ENCODE peak calls at places on chromosomes 11 and 22, in eight cellular contexts. One of them, this sample, is unnamed.

GRCh38 chr22:22789233-22789921 is 98.2 kb upstream of the IGLL5 start:
- DNase-seq in right lobe of liver: no peak
- DNase-seq in transverse colon: no peak
- DNase-seq in breast epithelium: no peak
- DNase-seq in adrenal gland: peak; percentile 24
- DNase-seq in IMR-90: no peak
- DNase-seq in stomach: no peak
- DNase-seq in sigmoid colon: no peak
- DNase-seq in this sample: no peak

GRCh38 chr22:44159811-44160210 is 20.9 kb upstream of the PARVG start:
- DNase-seq in right lobe of liver: no peak
- DNase-seq in transverse colon: no peak
- DNase-seq in breast epithelium: no peak
- DNase-seq in adrenal gland: no peak
- DNase-seq in IMR-90: no peak
- DNase-seq in stomach: no peak
- DNase-seq in sigmoid colon: no peak
- DNase-seq in this sample: no peak

GRCh38 chr22:30368420-30368819 is 11.6 kb downstream of the CCDC157 start:
- DNase-seq in right lobe of liver: no peak
- DNase-seq in transverse colon: no peak
- DNase-seq in breast epithelium: no peak
- DNase-seq in adrenal gland: no peak
- DNase-seq in IMR-90: peak; percentile 5
- DNase-seq in stomach: no peak
- DNase-seq in sigmoid colon: no peak
- DNase-seq in this sample: no peak

GRCh38 chr11:60182546-60183330 is at the start of gene MS4A6A:
- DNase-seq in right lobe of liver: no peak
- DNase-seq in transverse colon: no peak
- DNase-seq in breast epithelium: no peak
- DNase-seq in adrenal gland: no peak
- DNase-seq in IMR-90: no peak
- DNase-seq in stomach: no peak
- DNase-seq in sigmoid colon: no peak
- DNase-seq in this sample: no peak

GRCh38 chr22:39618996-39619530 is 48.5 kb downstream of the CACNA1I start:
- DNase-seq in right lobe of liver: no peak
- DNase-seq in transverse colon: no peak
- DNase-seq in breast epithelium: no peak
- DNase-seq in adrenal gland: no peak
- DNase-seq in IMR-90: no peak
- DNase-seq in stomach: no peak
- DNase-seq in sigmoid colon: no peak
- DNase-seq in this sample: no peak

GRCh38 chr11:67463680-67464410 is 5.2 kb downstream of the TMEM134 start:
- DNase-seq in right lobe of liver: peak; percentile 86
- DNase-seq in transverse colon: peak; percentile 69
- DNase-seq in breast epithelium: peak; percentile 90
- DNase-seq in adrenal gland: peak; percentile 98
- DNase-seq in IMR-90: no peak
- DNase-seq in stomach: peak; percentile 54
- DNase-seq in sigmoid colon: peak; percentile 90
- DNase-seq in this sample: no peak

GRCh38 chr11:6201486-6201885 is 2.5 kb downstream of the OR52W1 start:
- DNase-seq in right lobe of liver: no peak
- DNase-seq in transverse colon: no peak
- DNase-seq in breast epithelium: no peak
- DNase-seq in adrenal gland: no peak
- DNase-seq in IMR-90: peak; percentile 25
- DNase-seq in stomach: no peak
- DNase-seq in sigmoid colon: no peak
- DNase-seq in this sample: no peak

GRCh38 chr22:48555606-48556005 is 1272.1 kb downstream of the BRD1 start:
- DNase-seq in right lobe of liver: no peak
- DNase-seq in transverse colon: no peak
- DNase-seq in breast epithelium: no peak
- DNase-seq in adrenal gland: no peak
- DNase-seq in IMR-90: no peak
- DNase-seq in stomach: no peak
- DNase-seq in sigmoid colon: no peak
- DNase-seq in this sample: no peak

GRCh38 chr11:124865181-124865901 is at the start of gene ROBO3:
- DNase-seq in right lobe of liver: no peak
- DNase-seq in transverse colon: no peak
- DNase-seq in breast epithelium: no peak
- DNase-seq in adrenal gland: no peak
- DNase-seq in IMR-90: no peak
- DNase-seq in stomach: no peak
- DNase-seq in sigmoid colon: peak; percentile 56
- DNase-seq in this sample: no peak

GRCh38 chr11:116576523-116576922 is 196.3 kb downstream of the BUD13 start:
- DNase-seq in right lobe of liver: no peak
- DNase-seq in transverse colon: no peak
- DNase-seq in breast epithelium: no peak
- DNase-seq in adrenal gland: no peak
- DNase-seq in IMR-90: no peak
- DNase-seq in stomach: no peak
- DNase-seq in sigmoid colon: no peak
- DNase-seq in this sample: no peak

GRCh38 chr11:10506013-10506370 is 35.0 kb downstream of the RNF141 start:
- DNase-seq in right lobe of liver: no peak
- DNase-seq in transverse colon: no peak
- DNase-seq in breast epithelium: no peak
- DNase-seq in adrenal gland: no peak
- DNase-seq in IMR-90: no peak
- DNase-seq in stomach: no peak
- DNase-seq in sigmoid colon: no peak
- DNase-seq in this sample: no peak

GRCh38 chr11:121931748-121932352 is 184.2 kb downstream of the BLID start:
- DNase-seq in right lobe of liver: no peak
- DNase-seq in transverse colon: no peak
- DNase-seq in breast epithelium: no peak
- DNase-seq in adrenal gland: no peak
- DNase-seq in IMR-90: peak; percentile 7
- DNase-seq in stomach: no peak
- DNase-seq in sigmoid colon: no peak
- DNase-seq in this sample: no peak

GRCh38 chr22:30221121-30221992 is 25.2 kb downstream of the LIF start:
- DNase-seq in right lobe of liver: no peak
- DNase-seq in transverse colon: peak; percentile 46
- DNase-seq in breast epithelium: no peak
- DNase-seq in adrenal gland: no peak
- DNase-seq in IMR-90: no peak
- DNase-seq in stomach: no peak
- DNase-seq in sigmoid colon: no peak
- DNase-seq in this sample: no peak

GRCh38 chr22:23893446-23893956 is 682 bp upstream of the MIF start:
- DNase-seq in right lobe of liver: no peak
- DNase-seq in transverse colon: no peak
- DNase-seq in breast epithelium: no peak
- DNase-seq in adrenal gland: no peak
- DNase-seq in IMR-90: no peak
- DNase-seq in stomach: no peak
- DNase-seq in sigmoid colon: peak; percentile 46
- DNase-seq in this sample: no peak

GRCh38 chr11:119501777-119502405 is 78.9 kb upstream of the THY1 start:
- DNase-seq in right lobe of liver: no peak
- DNase-seq in transverse colon: no peak
- DNase-seq in breast epithelium: no peak
- DNase-seq in adrenal gland: no peak
- DNase-seq in IMR-90: no peak
- DNase-seq in stomach: no peak
- DNase-seq in sigmoid colon: no peak
- DNase-seq in this sample: no peak

GRCh38 chr11:128453444-128454336 is 133.7 kb downstream of the ETS1 start:
- DNase-seq in right lobe of liver: peak; percentile 68
- DNase-seq in transverse colon: peak; percentile 62
- DNase-seq in breast epithelium: peak; percentile 58
- DNase-seq in adrenal gland: peak; percentile 51
- DNase-seq in IMR-90: peak; percentile 99
- DNase-seq in stomach: peak; percentile 59
- DNase-seq in sigmoid colon: peak; percentile 91
- DNase-seq in this sample: peak; percentile 85

GRCh38 chr22:43921361-43921760 is 2.2 kb upstream of the PNPLA3 start:
- DNase-seq in right lobe of liver: no peak
- DNase-seq in transverse colon: no peak
- DNase-seq in breast epithelium: no peak
- DNase-seq in adrenal gland: peak; percentile 82
- DNase-seq in IMR-90: peak; percentile 77
- DNase-seq in stomach: no peak
- DNase-seq in sigmoid colon: no peak
- DNase-seq in this sample: no peak

GRCh38 chr11:77096591-77097019 is 6.0 kb upstream of the OMP start:
- DNase-seq in right lobe of liver: peak; percentile 67
- DNase-seq in transverse colon: peak; percentile 56
- DNase-seq in breast epithelium: no peak
- DNase-seq in adrenal gland: no peak
- DNase-seq in IMR-90: no peak
- DNase-seq in stomach: no peak
- DNase-seq in sigmoid colon: peak; percentile 42
- DNase-seq in this sample: no peak

GRCh38 chr11:89487016-89487415 is 4.2 kb downstream of the NOX4 start:
- DNase-seq in right lobe of liver: no peak
- DNase-seq in transverse colon: no peak
- DNase-seq in breast epithelium: no peak
- DNase-seq in adrenal gland: no peak
- DNase-seq in IMR-90: peak; percentile 75
- DNase-seq in stomach: no peak
- DNase-seq in sigmoid colon: no peak
- DNase-seq in this sample: no peak

GRCh38 chr11:89495951-89496350 is 4.8 kb upstream of the NOX4 start:
- DNase-seq in right lobe of liver: no peak
- DNase-seq in transverse colon: no peak
- DNase-seq in breast epithelium: no peak
- DNase-seq in adrenal gland: no peak
- DNase-seq in IMR-90: peak; percentile 93
- DNase-seq in stomach: no peak
- DNase-seq in sigmoid colon: peak; percentile 70
- DNase-seq in this sample: no peak

GRCh38 chr11:89489930-89490329 is 1.2 kb downstream of the NOX4 start:
- DNase-seq in right lobe of liver: no peak
- DNase-seq in transverse colon: no peak
- DNase-seq in breast epithelium: no peak
- DNase-seq in adrenal gland: no peak
- DNase-seq in IMR-90: peak; percentile 76
- DNase-seq in stomach: no peak
- DNase-seq in sigmoid colon: no peak
- DNase-seq in this sample: no peak

DNA sequence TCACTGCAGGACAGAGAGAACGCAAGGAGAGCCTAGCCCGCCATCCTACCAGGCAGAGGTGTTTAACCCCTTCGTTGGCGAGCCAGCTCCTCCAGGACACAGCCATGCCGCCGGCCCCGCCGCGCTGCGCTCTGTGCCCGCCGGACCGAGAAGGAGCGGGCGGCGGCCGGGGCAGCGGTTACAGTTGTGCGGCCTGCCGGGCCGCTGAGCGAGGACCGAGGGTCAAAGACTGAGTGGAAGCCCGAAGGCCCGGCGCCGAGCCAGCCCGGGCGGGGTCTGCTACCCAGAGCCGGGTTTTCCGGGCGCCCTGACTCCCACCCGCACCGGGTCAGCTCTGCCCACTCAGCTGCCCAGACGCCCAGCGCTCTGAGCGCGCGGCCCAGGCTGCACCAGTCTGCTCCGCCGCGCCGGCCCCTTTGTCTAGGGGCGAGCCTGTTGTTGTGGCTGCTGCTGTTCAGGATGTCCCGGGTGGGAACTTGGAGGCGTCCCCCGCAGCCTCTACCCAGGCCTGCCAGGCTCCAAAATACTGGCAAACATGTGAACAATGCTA is at the start of gene NOX4:
- DNase-seq in right lobe of liver: peak; percentile 53
- DNase-seq in transverse colon: no peak
- DNase-seq in breast epithelium: no peak
- DNase-seq in adrenal gland: peak; percentile 9
- DNase-seq in IMR-90: peak; percentile 48
- DNase-seq in stomach: peak; percentile 30
- DNase-seq in sigmoid colon: peak; percentile 64
- DNase-seq in this sample: no peak
- TF ChIP-seq POLR2A in right lobe of liver: no peak
- TF ChIP-seq POLR2A in transverse colon: no peak
- TF ChIP-seq POLR2A in breast epithelium: no peak
- TF ChIP-seq POLR2A in adrenal gland: no peak
- TF ChIP-seq POLR2A in IMR-90: peak; percentile 66
- TF ChIP-seq POLR2A in stomach: no peak
- TF ChIP-seq POLR2A in sigmoid colon: no peak
- TF ChIP-seq POLR2A in this sample: no peak

GRCh38 chr11:69364901-69365300 is 70.9 kb downstream of the MYEOV start:
- DNase-seq in right lobe of liver: no peak
- DNase-seq in transverse colon: no peak
- DNase-seq in breast epithelium: no peak
- DNase-seq in adrenal gland: no peak
- DNase-seq in IMR-90: peak; percentile 82
- DNase-seq in stomach: no peak
- DNase-seq in sigmoid colon: no peak
- DNase-seq in this sample: no peak
- H3K27ac ChIP-seq in right lobe of liver: no peak overlapping the region
- H3K27ac ChIP-seq in transverse colon: no peak overlapping the region
- H3K27ac ChIP-seq in breast epithelium: no peak overlapping the region
- H3K27ac ChIP-seq in adrenal gland: no peak overlapping the region
- H3K27ac ChIP-seq in IMR-90: no peak overlapping the region
- H3K27ac ChIP-seq in stomach: no peak overlapping the region
- H3K27ac ChIP-seq in sigmoid colon: no peak overlapping the region
- H3K27ac ChIP-seq in this sample: no peak overlapping the region

DNA sequence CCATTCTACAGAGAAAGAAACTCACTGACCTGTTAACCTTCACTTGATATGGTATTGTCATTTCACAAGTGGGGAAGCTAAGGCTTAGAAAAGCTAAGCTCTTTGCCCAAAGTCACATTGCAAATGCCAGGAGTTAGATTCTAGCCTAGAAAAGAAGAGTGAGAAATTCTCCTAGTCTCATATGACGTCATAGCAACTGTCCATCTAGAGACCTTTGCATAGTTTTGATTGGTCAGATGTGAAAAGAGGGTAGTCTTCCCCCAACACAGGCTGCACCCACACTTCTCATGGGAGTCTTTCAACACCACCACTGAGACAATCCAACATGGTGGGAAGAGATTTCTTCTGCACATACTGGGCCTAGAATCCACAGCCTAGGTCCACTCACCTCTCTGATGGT is 197.9 kb downstream of the NTM start:
- DNase-seq in right lobe of liver: no peak
- DNase-seq in transverse colon: no peak
- DNase-seq in breast epithelium: no peak
- DNase-seq in adrenal gland: no peak
- DNase-seq in IMR-90: no peak
- DNase-seq in stomach: no peak
- DNase-seq in sigmoid colon: no peak
- DNase-seq in this sample: no peak
- TF ChIP-seq POLR2A in right lobe of liver: no peak
- TF ChIP-seq POLR2A in transverse colon: no peak
- TF ChIP-seq POLR2A in breast epithelium: no peak
- TF ChIP-seq POLR2A in adrenal gland: no peak
- TF ChIP-seq POLR2A in IMR-90: no peak
- TF ChIP-seq POLR2A in stomach: no peak
- TF ChIP-seq POLR2A in sigmoid colon: no peak
- TF ChIP-seq POLR2A in this sample: no peak

GRCh38 chr22:36153756-36154155 is 6.8 kb downstream of the APOL3 start:
- DNase-seq in right lobe of liver: no peak
- DNase-seq in transverse colon: no peak
- DNase-seq in breast epithelium: no peak
- DNase-seq in adrenal gland: no peak
- DNase-seq in IMR-90: no peak
- DNase-seq in stomach: no peak
- DNase-seq in sigmoid colon: no peak
- DNase-seq in this sample: no peak
- H3K27ac ChIP-seq in right lobe of liver: no peak overlapping the region
- H3K27ac ChIP-seq in transverse colon: peak overlapping the region; percentile 89
- H3K27ac ChIP-seq in breast epithelium: peak overlapping the region; percentile 94
- H3K27ac ChIP-seq in adrenal gland: no peak overlapping the region
- H3K27ac ChIP-seq in IMR-90: no peak overlapping the region
- H3K27ac ChIP-seq in stomach: peak overlapping the region; percentile 86
- H3K27ac ChIP-seq in sigmoid colon: no peak overlapping the region
- H3K27ac ChIP-seq in this sample: peak overlapping the region; percentile 11

GRCh38 chr22:36123673-36124630 is 36.6 kb downstream of the APOL3 start:
- DNase-seq in right lobe of liver: peak; percentile 96
- DNase-seq in transverse colon: peak; percentile 96
- DNase-seq in breast epithelium: peak; percentile 89
- DNase-seq in adrenal gland: peak; percentile 96
- DNase-seq in IMR-90: peak; percentile 93
- DNase-seq in stomach: peak; percentile 96
- DNase-seq in sigmoid colon: peak; percentile 98
- DNase-seq in this sample: peak; percentile 95
- TF ChIP-seq POLR2A in right lobe of liver: peak; percentile 54
- TF ChIP-seq POLR2A in transverse colon: peak; percentile 49
- TF ChIP-seq POLR2A in breast epithelium: no peak
- TF ChIP-seq POLR2A in adrenal gland: peak; percentile 44
- TF ChIP-seq POLR2A in IMR-90: peak; percentile 67
- TF ChIP-seq POLR2A in stomach: no peak
- TF ChIP-seq POLR2A in sigmoid colon: no peak
- TF ChIP-seq POLR2A in this sample: peak; percentile 56

This sample was measured in prostate gland.